ENCODE peak calls at places on chromosomes 16 and 17, in seven cellular contexts. O is heart left ventricle, X is thoracic aorta, J is right cardiac atrium, E is adrenal gland, H is endothelial cell of umbilical vein, Y is heart right ventricle. L is an unnamed sample. For H3K4me1 and H3K9me3, the result is how much of the 10 kb centered on the place peaks cover.

GRCh38 chr17:42814633-42815399 is 9.3 kb downstream of the BECN1 start:
- DNase-seq in O (no peak), X (no peak), J (no peak), E (no peak), H (peak), Y (no peak), L (no peak)

GRCh38 chr16:240559-240958 is 5.9 kb downstream of the FAM234A start:
- DNase-seq in O (no peak), X (no peak), J (no peak), E (no peak), H (no peak), Y (no peak), L (no peak)

GRCh38 chr17:50511058-50511457 is 2.8 kb downstream of the MYCBPAP start:
- DNase-seq in O (no peak), X (no peak), J (no peak), E (peak), H (no peak), Y (no peak), L (no peak)

GRCh38 chr17:67489273-67489672 is 112.2 kb downstream of the PITPNC1 start:
- DNase-seq in O (no peak), X (no peak), J (no peak), E (no peak), H (no peak), Y (no peak), L (no peak)

GRCh38 chr16:8660841-8661301 is 13.5 kb upstream of the ABAT start:
- DNase-seq in O (no peak), X (no peak), J (peak), E (peak), H (peak), Y (peak), L (peak)

GRCh38 chr17:74512624-74513084 is 18.6 kb downstream of the CD300LB start:
- DNase-seq in O (no peak), X (no peak), J (no peak), E (no peak), H (no peak), Y (no peak), L (no peak)

GRCh38 chr17:29251969-29252866 is 5.6 kb downstream of the CRYBA1 start:
- DNase-seq in O (no peak), X (no peak), J (no peak), E (no peak), H (peak), Y (no peak), L (no peak)

GRCh38 chr17:3565143-3565542 is 7.5 kb upstream of the TRPV3 start:
- DNase-seq in O (no peak), X (no peak), J (no peak), E (no peak), H (no peak), Y (no peak), L (no peak)

GRCh38 chr17:3754458-3755334 is 31.0 kb downstream of the HASPIN start:
- DNase-seq in O (no peak), X (no peak), J (no peak), E (peak), H (no peak), Y (no peak), L (no peak)

GRCh38 chr17:75430159-75430748 is 24.8 kb upstream of the GRB2 start:
- DNase-seq in O (no peak), X (no peak), J (no peak), E (peak), H (no peak), Y (no peak), L (no peak)

GRCh38 chr16:48008011-48008410 is 147.8 kb downstream of the ABCC12 start:
- DNase-seq in O (no peak), X (no peak), J (no peak), E (no peak), H (no peak), Y (no peak), L (no peak)

GRCh38 chr16:87688876-87689815 is 76.6 kb downstream of the KLHDC4 start:
- DNase-seq in O (no peak), X (no peak), J (no peak), E (no peak), H (no peak), Y (no peak), L (no peak)

GRCh38 chr17:16491131-16491702 is 776 bp downstream of the LRRC75A start:
- DNase-seq in O (no peak), X (no peak), J (no peak), E (no peak), H (no peak), Y (no peak), L (no peak)

GRCh38 chr17:7217113-7217987 is 2.3 kb downstream of the DLG4 start:
- DNase-seq in O (peak), X (no peak), J (peak), E (peak), H (peak), Y (peak), L (peak)

GRCh38 chr16:54651851-54652770 is 278.6 kb upstream of the IRX5 start:
- DNase-seq in O (no peak), X (no peak), J (no peak), E (no peak), H (no peak), Y (no peak), L (no peak)

GRCh38 chr16:87226926-87227650 is 90.1 kb downstream of the C16orf95 start:
- DNase-seq in O (no peak), X (no peak), J (peak), E (peak), H (peak), Y (no peak), L (no peak)

GRCh38 chr17:21295036-21295952 is 10.8 kb downstream of the MAP2K3 start:
- DNase-seq in O (peak), X (no peak), J (peak), E (no peak), H (peak), Y (peak), L (peak)

GRCh38 chr16:29951966-29952365 is 9.9 kb upstream of the TMEM219 start:
- DNase-seq in O (no peak), X (no peak), J (no peak), E (no peak), H (no peak), Y (no peak), L (no peak)

GRCh38 chr16:66714659-66715307 is 18.2 kb upstream of the CMTM4 start:
- DNase-seq in O (no peak), X (no peak), J (no peak), E (no peak), H (no peak), Y (no peak), L (no peak)

GRCh38 chr16:53881371-53881770 is 177.4 kb downstream of the FTO start:
- DNase-seq in O (no peak), X (no peak), J (no peak), E (no peak), H (no peak), Y (no peak), L (no peak)

GRCh38 chr16:48014349-48015135 is 141.3 kb downstream of the ABCC12 start:
- DNase-seq in O (no peak), X (no peak), J (no peak), E (no peak), H (no peak), Y (no peak), L (no peak)

GRCh38 chr16:27727941-27728340 is 178.0 kb downstream of the KATNIP start:
- DNase-seq in O (peak), X (no peak), J (no peak), E (no peak), H (no peak), Y (no peak), L (no peak)

GRCh38 chr16:65294154-65294553 is 172.3 kb upstream of the CDH11 start:
- DNase-seq in O (no peak), X (no peak), J (no peak), E (no peak), H (no peak), Y (no peak), L (no peak)

GRCh38 chr16:75471723-75472634 is 7.5 kb upstream of the TMEM170A start:
- DNase-seq in O (no peak), X (no peak), J (peak), E (peak), H (peak), Y (peak), L (no peak)

GRCh38 chr16:54402270-54402669 is 115.7 kb upstream of the IRX3 start:
- DNase-seq in O (peak), X (no peak), J (peak), E (no peak), H (no peak), Y (peak), L (peak)

GRCh38 chr17:68698761-68699160 is 97.6 kb upstream of the FAM20A start:
- DNase-seq in O (no peak), X (no peak), J (no peak), E (peak), H (no peak), Y (peak), L (no peak)

GRCh38 chr16:54493594-54493993 is 207.0 kb upstream of the IRX3 start:
- DNase-seq in O (no peak), X (no peak), J (no peak), E (no peak), H (no peak), Y (no peak), L (no peak)

GRCh38 chr16:84554627-84555328 is 50.3 kb upstream of the MEAK7 start:
- DNase-seq in O (no peak), X (no peak), J (no peak), E (no peak), H (no peak), Y (no peak), L (no peak)

GRCh38 chr16:79066621-79067020 is 533.9 kb downstream of the MAF start:
- DNase-seq in O (no peak), X (no peak), J (no peak), E (no peak), H (no peak), Y (no peak), L (no peak)

GRCh38 chr16:1662543-1662942 is 15.5 kb upstream of the JPT2 start:
- DNase-seq in O (no peak), X (no peak), J (peak), E (no peak), H (no peak), Y (no peak), L (no peak)

GRCh38 chr17:56988901-56989572 is 11.1 kb downstream of the SCPEP1 start:
- DNase-seq in O (no peak), X (no peak), J (no peak), E (no peak), H (no peak), Y (no peak), L (no peak)

GRCh38 chr16:27449434-27450188 is 47.6 kb downstream of the IL21R start:
- DNase-seq in O (peak), X (no peak), J (no peak), E (no peak), H (no peak), Y (no peak), L (no peak)

GRCh38 chr17:59516451-59516850 is 49.0 kb upstream of the DHX40 start:
- DNase-seq in O (no peak), X (no peak), J (no peak), E (no peak), H (no peak), Y (no peak), L (no peak)

GRCh38 chr16:33877-34707 is 19.3 kb downstream of the POLR3K start:
- DNase-seq in O (peak), X (no peak), J (no peak), E (no peak), H (no peak), Y (no peak), L (no peak)

GRCh38 chr16:9859706-9860105 is 322.5 kb downstream of the GRIN2A start:
- DNase-seq in O (no peak), X (no peak), J (no peak), E (no peak), H (no peak), Y (no peak), L (no peak)

DNA sequence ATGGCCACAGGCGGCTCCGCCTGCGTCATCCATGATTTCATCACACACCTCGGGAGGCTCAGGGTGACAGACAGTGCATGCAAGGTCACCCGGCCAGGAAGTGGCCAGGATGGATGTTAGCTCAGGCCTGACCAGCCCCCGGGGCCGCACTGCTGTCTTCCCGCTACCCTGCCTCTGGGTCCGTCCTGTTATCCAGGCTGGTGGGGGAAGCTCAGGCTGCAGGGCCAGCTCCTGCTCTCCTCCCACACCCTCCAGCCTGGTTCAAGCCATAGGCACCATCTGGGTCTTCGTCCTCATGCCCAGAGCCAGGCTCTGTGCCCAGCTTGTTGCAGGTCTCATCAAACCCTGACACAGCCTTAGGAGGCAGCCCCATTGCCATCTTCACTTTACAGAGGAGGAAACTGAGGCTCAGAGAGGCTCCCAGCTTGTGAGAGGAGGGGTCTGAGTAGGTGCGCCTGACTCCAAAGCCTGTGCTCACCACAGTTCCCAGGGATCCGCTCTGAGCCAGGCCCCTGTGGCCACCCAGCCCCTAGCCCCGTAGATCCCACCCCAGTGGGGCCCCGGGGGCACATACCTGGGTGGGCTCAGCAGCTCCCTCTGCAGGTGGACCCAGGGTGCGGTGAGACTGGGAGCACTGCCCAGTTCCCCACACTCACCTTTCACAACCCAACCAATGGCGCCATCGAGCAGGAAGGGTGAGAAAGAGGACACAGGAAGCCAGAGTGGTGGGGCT is 414 bp upstream of the ADGRG3 start:
- DNase-seq in O (no peak), X (no peak), J (peak), E (peak), H (no peak), Y (no peak), L (peak)
- H3K4me1 ChIP-seq in O (under half), X (under half), J (under half), E (under half), H (under half), Y (under half), L (under half)

DNA sequence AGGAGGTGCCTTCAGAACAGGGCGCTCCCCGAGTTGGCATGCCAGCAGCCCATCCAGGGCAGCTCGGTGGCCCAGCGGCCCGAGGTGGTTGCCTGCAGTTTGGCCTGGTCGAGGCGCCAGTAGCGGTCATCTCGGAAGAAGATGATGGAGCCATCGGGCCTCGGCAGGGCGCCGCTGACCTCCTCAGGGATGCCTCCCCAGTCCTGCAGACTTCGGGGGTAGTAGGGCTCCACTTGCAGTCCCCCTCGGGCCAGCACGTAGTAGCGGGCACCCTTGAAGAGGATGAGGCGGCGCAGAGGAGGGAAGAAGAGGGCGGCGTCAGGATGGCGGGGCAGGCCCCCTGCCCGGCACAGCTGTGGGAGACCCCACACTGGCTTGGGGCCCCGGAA is 5.8 kb downstream of the C17orf50 start:
- DNase-seq in O (no peak), X (no peak), J (no peak), E (no peak), H (no peak), Y (no peak), L (no peak)
- H3K27ac ChIP-seq in O (no peak), X (no peak), J (no peak), E (no peak), H (no peak), Y (no peak), L (no peak)

GRCh38 chr16:35306915-35307314 is 1847.5 kb downstream of the TP53TG3F start:
- DNase-seq in O (no peak), X (no peak), J (no peak), E (no peak), H (no peak), Y (no peak), L (no peak)
- H3K9me3 ChIP-seq in O (under half), X (under half), J (under half), E (under half), H (under half), Y (under half), L (under half)

GRCh38 chr17:73289549-73290254 is 22.1 kb downstream of the CDC42EP4 start:
- DNase-seq in O (no peak), X (no peak), J (peak), E (no peak), H (no peak), Y (no peak), L (no peak)
- H3K4me1 ChIP-seq in O (half or more), X (half or more), J (half or more), E (half or more), H (under half), Y (half or more), L (half or more)

DNA sequence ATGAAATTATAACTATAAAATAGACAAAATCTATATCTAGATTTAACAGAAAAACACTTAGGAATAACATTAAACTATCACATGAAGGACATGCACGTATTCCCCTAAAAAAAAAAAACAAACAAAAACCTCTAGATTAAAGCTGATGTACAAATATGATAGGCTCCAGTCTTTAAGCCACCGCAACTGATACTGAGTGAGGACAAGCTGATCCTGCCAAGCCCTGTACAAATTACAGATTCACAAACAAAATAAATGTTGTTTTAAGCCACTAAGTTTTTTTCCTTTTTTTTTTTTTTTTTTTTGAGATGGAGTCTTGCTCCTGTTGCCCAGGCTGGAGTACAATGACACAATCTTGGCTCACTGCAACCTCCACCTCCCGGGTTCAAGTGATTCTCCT is 35.3 kb downstream of the SMURF2 start:
- DNase-seq in O (no peak), X (no peak), J (no peak), E (no peak), H (no peak), Y (no peak), L (no peak)
- H3K27ac ChIP-seq in O (no peak), X (no peak), J (no peak), E (no peak), H (no peak), Y (no peak), L (no peak)

GRCh38 chr17:35243459-35244204 is 760 bp downstream of the SLFN5 start:
- DNase-seq in O (peak), X (peak), J (peak), E (peak), H (peak), Y (peak), L (peak)
- H3K9me3 ChIP-seq in O (under half), X (under half), J (under half), E (under half), H (under half), Y (under half), L (under half)